ENCODE peak calls at places on chromosomes 3 and 15, in seven cellular contexts. S is IMR-90, J is mesendoderm, W is H9, G is neuronal stem cell, R is trophoblast cell, D is mesenchymal stem cell. B is an unnamed sample.

GRCh38 chr15:47516576-47517371 is 200.5 kb upstream of the SEMA6D start:
- DNase-seq in S (peak; percentile 35), J (no peak), W (no peak), G (no peak), R (no peak), D (peak; percentile 43), B (no peak)

GRCh38 chr3:85007195-85008094 is 48.7 kb downstream of the CADM2 start:
- DNase-seq in S (no peak), J (no peak), W (no peak), G (no peak), R (no peak), D (no peak), B (no peak)

GRCh38 chr15:52733078-52733477 is 53.9 kb upstream of the ATOSA start:
- DNase-seq in S (no peak), J (no peak), W (no peak), G (no peak), R (peak; percentile 15), D (peak; percentile 39), B (no peak)

GRCh38 chr15:46222861-46223260 is 588.0 kb downstream of the SQOR start:
- DNase-seq in S (no peak), J (no peak), W (no peak), G (no peak), R (no peak), D (no peak), B (no peak)

GRCh38 chr15:65054333-65055200 is 9.4 kb downstream of the SLC51B start:
- DNase-seq in S (peak; percentile 68), J (peak; percentile 76), W (peak; percentile 79), G (peak; percentile 63), R (peak; percentile 48), D (peak; percentile 73), B (peak; percentile 88)

GRCh38 chr15:59185725-59186124 is 20.9 kb upstream of the LDHAL6B start:
- DNase-seq in S (no peak), J (peak; percentile 43), W (no peak), G (no peak), R (no peak), D (no peak), B (no peak)

GRCh38 chr15:90873998-90874605 is 5.7 kb downstream of the FURIN start:
- DNase-seq in S (no peak), J (peak; percentile 55), W (peak; percentile 62), G (no peak), R (no peak), D (peak; percentile 33), B (no peak)

GRCh38 chr15:75732206-75732808 is 19.7 kb upstream of the CSPG4 start:
- DNase-seq in S (no peak), J (no peak), W (no peak), G (no peak), R (no peak), D (no peak), B (no peak)

GRCh38 chr3:45612138-45612537 is 17.6 kb downstream of the LIMD1 start:
- DNase-seq in S (no peak), J (no peak), W (no peak), G (no peak), R (no peak), D (no peak), B (no peak)
- H3K9ac ChIP-seq in S (no peak overlapping the region), J (no peak overlapping the region), W (no peak overlapping the region), G (no peak overlapping the region), R (no peak overlapping the region), D (no peak overlapping the region), B (no peak overlapping the region)

DNA sequence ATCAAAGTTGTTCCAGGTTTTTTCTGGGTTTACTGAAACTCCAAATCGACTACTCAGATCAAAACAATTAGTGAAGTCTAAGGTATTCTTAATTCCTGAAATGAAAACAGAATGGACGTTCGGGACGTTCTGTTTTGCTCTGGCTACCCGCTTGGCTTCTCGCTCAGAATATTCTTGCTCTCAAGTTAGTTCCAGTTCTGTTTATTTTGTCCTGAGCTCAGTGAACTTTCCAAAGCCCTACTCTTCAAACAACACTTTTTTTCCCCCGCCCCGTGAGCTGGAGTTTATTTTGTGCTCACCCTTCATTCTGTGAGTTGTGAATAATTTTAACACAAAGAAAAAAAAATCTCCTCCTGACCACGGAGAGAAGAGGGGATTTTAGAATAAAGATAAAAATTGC is 72.6 kb downstream of the SAMMSON start:
- DNase-seq in S (no peak), J (no peak), W (no peak), G (no peak), R (no peak), D (no peak), B (no peak)
- H3K18ac ChIP-seq in S (no peak overlapping the region), J (peak overlapping the region; percentile 39), W (no peak overlapping the region), G (no peak overlapping the region), R (no peak overlapping the region), D (no peak overlapping the region), B (no peak overlapping the region)

GRCh38 chr3:26624209-26624775 is 1.7 kb downstream of the LRRC3B start:
- DNase-seq in S (no peak), J (peak; percentile 38), W (peak; percentile 59), G (no peak), R (no peak), D (no peak), B (peak; percentile 79)
- H3K9ac ChIP-seq in S (no peak overlapping the region), J (peak overlapping the region; percentile 60), W (peak overlapping the region; percentile 1), G (peak overlapping the region; percentile 78), R (no peak overlapping the region), D (no peak overlapping the region), B (no peak overlapping the region)

DNA sequence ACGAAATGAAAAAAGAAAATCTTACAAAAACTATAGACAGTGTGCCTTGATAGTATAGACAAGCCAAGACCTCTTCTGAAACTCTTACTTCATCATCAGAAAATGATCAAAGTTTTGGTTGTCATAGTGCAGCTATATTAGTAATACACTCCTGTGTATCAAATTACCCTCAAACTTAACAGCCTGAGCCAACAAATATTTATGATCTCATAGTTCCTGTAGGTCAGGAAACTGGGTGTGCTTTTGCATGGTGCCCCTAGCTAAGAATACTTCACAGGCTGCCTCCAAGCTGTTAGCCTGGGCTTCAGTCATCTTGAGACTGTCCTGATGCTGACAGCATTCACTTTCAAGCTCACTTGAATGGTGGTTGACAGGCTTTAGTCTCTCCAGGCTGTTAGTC is 173.1 kb upstream of the CADPS start:
- DNase-seq in S (no peak), J (no peak), W (no peak), G (no peak), R (no peak), D (no peak), B (no peak)
- H3K18ac ChIP-seq in S (no peak overlapping the region), J (no peak overlapping the region), W (no peak overlapping the region), G (no peak overlapping the region), R (no peak overlapping the region), D (no peak overlapping the region), B (no peak overlapping the region)

GRCh38 chr3:9810357-9810726 is 280 bp downstream of the TTLL3 start:
- DNase-seq in S (no peak), J (peak; percentile 34), W (peak; percentile 62), G (no peak), R (no peak), D (no peak), B (peak; percentile 66)
- H3K9ac ChIP-seq in S (peak overlapping the region; percentile 71), J (peak overlapping the region; percentile 59), W (no peak overlapping the region), G (peak overlapping the region; percentile 88), R (peak overlapping the region; percentile 29), D (peak overlapping the region; percentile 95), B (no peak overlapping the region)

GRCh38 chr3:25442486-25442885 is 14.4 kb downstream of the RARB start:
- DNase-seq in S (no peak), J (peak; percentile 19), W (no peak), G (no peak), R (no peak), D (no peak), B (no peak)

GRCh38 chr3:25433868-25434267 is 5.8 kb downstream of the RARB start:
- DNase-seq in S (peak; percentile 36), J (peak; percentile 59), W (no peak), G (no peak), R (no peak), D (no peak), B (no peak)

GRCh38 chr3:25441234-25441856 is 13.3 kb downstream of the RARB start:
- DNase-seq in S (no peak), J (peak; percentile 20), W (peak; percentile 38), G (no peak), R (no peak), D (no peak), B (no peak)

GRCh38 chr3:25438791-25439555 is 10.9 kb downstream of the RARB start:
- DNase-seq in S (no peak), J (no peak), W (no peak), G (no peak), R (no peak), D (no peak), B (no peak)

GRCh38 chr3:25437953-25438352 is 9.9 kb downstream of the RARB start:
- DNase-seq in S (no peak), J (no peak), W (no peak), G (no peak), R (no peak), D (no peak), B (no peak)
- H3K18ac ChIP-seq in S (no peak overlapping the region), J (no peak overlapping the region), W (no peak overlapping the region), G (no peak overlapping the region), R (peak overlapping the region; percentile 83), D (no peak overlapping the region), B (no peak overlapping the region)

GRCh38 chr3:36909666-36910065 is 35.2 kb downstream of the TRANK1 start:
- DNase-seq in S (no peak), J (no peak), W (no peak), G (no peak), R (no peak), D (no peak), B (no peak)

GRCh38 chr3:36906504-36907149 is 38.2 kb downstream of the TRANK1 start:
- DNase-seq in S (peak; percentile 67), J (peak; percentile 66), W (no peak), G (no peak), R (no peak), D (peak; percentile 79), B (no peak)

GRCh38 chr3:36907911-36908646 is 36.8 kb downstream of the TRANK1 start:
- DNase-seq in S (peak; percentile 81), J (no peak), W (no peak), G (no peak), R (peak; percentile 16), D (peak; percentile 89), B (no peak)

GRCh38 chr3:36908647-36909180 is 36.1 kb downstream of the TRANK1 start:
- DNase-seq in S (no peak), J (no peak), W (no peak), G (no peak), R (no peak), D (no peak), B (no peak)

DNA sequence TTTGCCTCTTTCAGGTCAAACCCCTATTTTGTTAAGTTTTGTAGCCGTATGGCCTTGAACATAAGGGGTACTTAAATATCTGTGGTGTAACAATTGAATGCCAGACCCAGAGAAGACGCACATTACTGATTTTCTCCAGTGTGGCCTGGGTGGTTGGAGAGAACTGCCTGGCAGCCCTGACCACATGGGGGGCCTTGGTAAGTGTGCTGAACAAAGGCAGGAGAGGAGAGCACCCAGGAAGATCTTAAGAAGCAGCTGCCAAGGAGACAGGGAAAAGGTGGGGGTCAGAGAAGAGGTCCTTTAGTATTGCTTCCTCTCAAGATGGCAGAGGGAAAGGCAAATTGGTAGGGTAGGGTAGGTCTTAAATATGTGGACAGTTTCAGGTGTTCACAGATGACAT is 35.7 kb downstream of the TRANK1 start:
- DNase-seq in S (no peak), J (no peak), W (no peak), G (no peak), R (no peak), D (no peak), B (no peak)
- H3K9ac ChIP-seq in S (no peak overlapping the region), J (no peak overlapping the region), W (no peak overlapping the region), G (no peak overlapping the region), R (no peak overlapping the region), D (no peak overlapping the region), B (no peak overlapping the region)

B was measured in H1.